ENCODE peak calls at places on chromosomes 1 and 21, in four cellular contexts. One of them, this sample, is unnamed.

GRCh38 chr1:34984435-34985062 is 598 bp downstream of the TMEM35B start:
- DNase-seq in K562: peak
- DNase-seq in GM23338: no peak
- DNase-seq in A549: no peak
- DNase-seq in this sample: no peak

GRCh38 chr1:45913183-45913924 is 109.9 kb downstream of the MAST2 start:
- DNase-seq in GM23338: no peak
- DNase-seq in A549: no peak
- DNase-seq in K562: peak
- DNase-seq in this sample: no peak

GRCh38 chr1:15410223-15410883 is 665 bp downstream of the EFHD2 start:
- DNase-seq in GM23338: no peak
- DNase-seq in K562: no peak
- DNase-seq in A549: no peak
- DNase-seq in this sample: no peak

GRCh38 chr1:109314805-109315204 is 8.0 kb upstream of the MYBPHL start:
- DNase-seq in K562: no peak
- DNase-seq in A549: no peak
- DNase-seq in GM23338: no peak
- DNase-seq in this sample: no peak

GRCh38 chr1:8666394-8667167 is 150.9 kb downstream of the RERE start:
- DNase-seq in A549: no peak
- DNase-seq in GM23338: no peak
- DNase-seq in K562: no peak
- DNase-seq in this sample: no peak

GRCh38 chr1:94527447-94528031 is 14.0 kb downstream of the F3 start:
- DNase-seq in GM23338: peak
- DNase-seq in K562: peak
- DNase-seq in A549: no peak
- DNase-seq in this sample: no peak

GRCh38 chr1:44174630-44175029 is 33.2 kb upstream of the KLF18 start:
- DNase-seq in GM23338: no peak
- DNase-seq in A549: no peak
- DNase-seq in K562: no peak
- DNase-seq in this sample: no peak

GRCh38 chr21:45970674-45971486 is 10.7 kb upstream of the COL6A1 start:
- DNase-seq in A549: peak
- DNase-seq in GM23338: peak
- DNase-seq in K562: peak
- DNase-seq in this sample: peak

GRCh38 chr1:45430486-45430885 is 60.5 kb downstream of the TESK2 start:
- DNase-seq in K562: no peak
- DNase-seq in GM23338: no peak
- DNase-seq in A549: no peak
- DNase-seq in this sample: no peak

GRCh38 chr1:19260211-19261138 is 8.9 kb downstream of the MRTO4 start:
- DNase-seq in K562: peak
- DNase-seq in GM23338: no peak
- DNase-seq in A549: peak
- DNase-seq in this sample: no peak

GRCh38 chr21:25330266-25330665 is 277.0 kb downstream of the MRPL39 start:
- DNase-seq in K562: no peak
- DNase-seq in GM23338: no peak
- DNase-seq in A549: no peak
- DNase-seq in this sample: no peak

GRCh38 chr1:220809704-220810103 is 23.0 kb downstream of the MTARC1 start:
- DNase-seq in A549: no peak
- DNase-seq in GM23338: no peak
- DNase-seq in K562: no peak
- DNase-seq in this sample: no peak

GRCh38 chr21:44089001-44089911 is 17.9 kb upstream of the PWP2 start:
- DNase-seq in GM23338: no peak
- DNase-seq in K562: no peak
- DNase-seq in A549: no peak
- DNase-seq in this sample: no peak

GRCh38 chr1:4617506-4617905 is 36.9 kb upstream of the AJAP1 start:
- DNase-seq in K562: no peak
- DNase-seq in A549: no peak
- DNase-seq in GM23338: no peak
- DNase-seq in this sample: no peak

GRCh38 chr21:43727571-43728466 is 8.9 kb downstream of the PDXK start:
- DNase-seq in K562: peak
- DNase-seq in GM23338: no peak
- DNase-seq in A549: peak
- DNase-seq in this sample: peak

GRCh38 chr1:150161747-150162581 is 12.2 kb downstream of the PLEKHO1 start:
- DNase-seq in A549: peak
- DNase-seq in K562: peak
- DNase-seq in GM23338: peak
- DNase-seq in this sample: no peak

GRCh38 chr1:212397171-212397570 is 17.5 kb downstream of the PACC1 start:
- DNase-seq in GM23338: no peak
- DNase-seq in A549: no peak
- DNase-seq in K562: no peak
- DNase-seq in this sample: no peak

GRCh38 chr1:158095737-158096335 is 84.9 kb upstream of the CD1D start:
- DNase-seq in GM23338: peak
- DNase-seq in A549: peak
- DNase-seq in K562: peak
- DNase-seq in this sample: no peak

GRCh38 chr1:220915954-220916353 is 36.7 kb downstream of the HLX start:
- DNase-seq in A549: no peak
- DNase-seq in K562: no peak
- DNase-seq in GM23338: no peak
- DNase-seq in this sample: no peak

GRCh38 chr1:212487774-212488435 is 55.2 kb downstream of the NENF start:
- DNase-seq in A549: peak
- DNase-seq in K562: no peak
- DNase-seq in GM23338: no peak
- DNase-seq in this sample: no peak

GRCh38 chr1:151142411-151143056 is 3.9 kb downstream of the SEMA6C start:
- DNase-seq in A549: no peak
- DNase-seq in GM23338: no peak
- DNase-seq in K562: no peak
- DNase-seq in this sample: no peak

GRCh38 chr1:177490240-177490639 is 319.5 kb downstream of the BRINP2 start:
- DNase-seq in GM23338: peak
- DNase-seq in A549: no peak
- DNase-seq in K562: no peak
- DNase-seq in this sample: no peak
- TF ChIP-seq JUNB in GM23338: no peak
- TF ChIP-seq JUNB in A549: no peak
- TF ChIP-seq JUNB in K562: no peak
- TF ChIP-seq JUNB in this sample: no peak

GRCh38 chr1:1198423-1199140 is 7.8 kb downstream of the TNFRSF18 start:
- DNase-seq in GM23338: peak
- DNase-seq in K562: no peak
- DNase-seq in A549: no peak
- DNase-seq in this sample: no peak

GRCh38 chr1:1199141-1199960 is 7.0 kb downstream of the TNFRSF18 start:
- DNase-seq in K562: no peak
- DNase-seq in A549: no peak
- DNase-seq in GM23338: peak
- DNase-seq in this sample: no peak

GRCh38 chr1:1197188-1197500 is 9.2 kb downstream of the TNFRSF18 start:
- DNase-seq in A549: no peak
- DNase-seq in GM23338: peak
- DNase-seq in K562: no peak
- DNase-seq in this sample: no peak

GRCh38 chr1:1196431-1197187 is 9.8 kb downstream of the TNFRSF18 start:
- DNase-seq in GM23338: peak
- DNase-seq in A549: no peak
- DNase-seq in K562: no peak
- DNase-seq in this sample: no peak

DNA sequence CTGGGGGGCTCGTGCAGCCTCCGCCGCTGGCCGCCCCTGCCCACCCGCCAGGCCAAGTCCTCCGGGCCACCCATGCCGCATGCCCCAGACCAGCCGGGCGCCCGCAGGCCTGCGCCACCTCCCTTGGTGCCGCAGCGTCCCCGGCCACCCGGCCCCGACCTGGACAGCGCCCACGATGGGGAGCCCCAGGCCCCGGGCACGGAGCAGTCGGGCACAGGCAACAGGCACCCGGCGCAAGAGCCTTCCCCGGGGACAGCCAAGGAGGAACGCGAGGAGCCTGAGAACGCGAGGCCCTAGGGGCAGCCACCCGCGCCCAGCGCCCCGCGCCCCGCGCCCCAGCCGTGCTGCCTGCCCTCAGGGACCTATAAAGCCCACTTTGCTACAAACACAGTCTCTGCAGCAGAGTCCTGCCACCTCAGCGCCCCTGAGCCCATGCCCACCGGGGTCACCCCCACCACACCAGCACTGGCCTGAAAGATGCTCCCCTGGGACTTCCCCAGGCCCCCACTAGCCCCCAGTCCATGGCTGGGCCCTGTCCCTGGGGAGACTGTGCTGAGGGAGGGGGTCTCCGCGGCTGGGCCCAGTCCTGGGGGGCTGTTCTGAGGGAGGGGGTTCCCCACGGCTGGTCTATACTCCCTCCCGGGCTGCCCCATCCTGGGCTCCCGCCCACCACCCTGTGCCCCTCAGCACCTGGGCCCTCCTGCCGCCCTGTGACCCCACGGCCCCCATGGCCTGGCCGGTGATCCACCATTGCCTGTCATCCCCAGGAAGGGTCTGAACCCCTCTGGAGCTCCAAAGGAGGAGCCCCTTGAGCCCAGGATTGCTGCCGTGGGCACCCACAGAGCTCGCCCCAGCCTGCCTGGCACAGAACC is 8.6 kb downstream of the TNFRSF18 start:
- DNase-seq in A549: no peak
- DNase-seq in GM23338: peak
- DNase-seq in K562: no peak
- DNase-seq in this sample: no peak
- TF ChIP-seq JUNB in A549: no peak
- TF ChIP-seq JUNB in GM23338: no peak
- TF ChIP-seq JUNB in K562: no peak
- TF ChIP-seq JUNB in this sample: no peak

GRCh38 chr1:48794815-48795214 is 18.1 kb upstream of the BEND5 start:
- DNase-seq in A549: no peak
- DNase-seq in K562: no peak
- DNase-seq in GM23338: no peak
- DNase-seq in this sample: no peak
- TF ChIP-seq JUNB in A549: no peak
- TF ChIP-seq JUNB in K562: no peak
- TF ChIP-seq JUNB in GM23338: no peak
- TF ChIP-seq JUNB in this sample: no peak

GRCh38 chr1:51019811-51020210 is 49.8 kb downstream of the CDKN2C start:
- DNase-seq in K562: no peak
- DNase-seq in GM23338: no peak
- DNase-seq in A549: no peak
- DNase-seq in this sample: no peak
- TF ChIP-seq JUNB in K562: no peak
- TF ChIP-seq JUNB in GM23338: no peak
- TF ChIP-seq JUNB in A549: no peak
- TF ChIP-seq JUNB in this sample: no peak

GRCh38 chr1:239387304-239388231 is 1.2 kb downstream of the CHRM3 start:
- DNase-seq in GM23338: peak
- DNase-seq in K562: no peak
- DNase-seq in A549: peak
- DNase-seq in this sample: no peak
- TF ChIP-seq JUNB in GM23338: no peak
- TF ChIP-seq JUNB in K562: no peak
- TF ChIP-seq JUNB in A549: no peak
- TF ChIP-seq JUNB in this sample: no peak

This sample was measured in HepG2.